ENCODE peak calls at places on chromosomes 5 and 9, in five cellular contexts. V, Z, S, E and O are unnamed samples.

GRCh38 chr9:3736186-3736585 is 210.4 kb upstream of the RFX3 start:
- DNase-seq in E (no peak), S (no peak), V (no peak), Z (no peak), O (no peak)

GRCh38 chr5:172773481-172774469 is 2.8 kb upstream of the DUSP1 start:
- DNase-seq in S (no peak), Z (no peak), V (no peak), E (no peak), O (peak; percentile 32)

GRCh38 chr5:5304361-5305035 is 118.0 kb upstream of the ICE1 start:
- DNase-seq in E (peak; percentile 27), S (no peak), Z (peak; percentile 26), V (no peak), O (peak; percentile 32)

GRCh38 chr5:154221371-154221896 is 30.9 kb downstream of the GALNT10 start:
- DNase-seq in S (no peak), Z (peak; percentile 22), E (no peak), V (peak; percentile 46), O (peak; percentile 39)

GRCh38 chr5:121962943-121963342 is 1.2 kb downstream of the SRFBP1 start:
- DNase-seq in Z (no peak), S (no peak), E (no peak), V (no peak), O (no peak)

GRCh38 chr5:24819841-24820240 is 175.1 kb upstream of the CDH10 start:
- DNase-seq in Z (no peak), V (no peak), S (no peak), E (no peak), O (no peak)

GRCh38 chr9:135507104-135508035 is 6.9 kb downstream of the MRPS2 start:
- DNase-seq in Z (no peak), V (no peak), E (no peak), S (peak; percentile 26), O (no peak)

GRCh38 chr9:136695955-136696354 is 8.7 kb upstream of the AGPAT2 start:
- DNase-seq in S (no peak), V (no peak), Z (no peak), E (no peak), O (no peak)

GRCh38 chr5:115549154-115549553 is 4.6 kb upstream of the FEM1C start:
- DNase-seq in S (peak; percentile 80), V (peak; percentile 26), Z (peak; percentile 93), E (peak; percentile 21), O (peak; percentile 63)

GRCh38 chr5:173953528-173954090 is 35.4 kb upstream of the C5orf47 start:
- DNase-seq in V (no peak), E (peak; percentile 37), S (no peak), Z (no peak), O (no peak)

GRCh38 chr5:124235031-124235562 is 511.3 kb downstream of the ZNF608 start:
- DNase-seq in S (no peak), Z (peak; percentile 10), V (no peak), E (no peak), O (no peak)

GRCh38 chr5:20305463-20305862 is 317.5 kb upstream of the CDH18 start:
- DNase-seq in Z (no peak), E (no peak), V (no peak), S (no peak), O (no peak)

GRCh38 chr9:135079018-135079417 is 8.4 kb upstream of the OLFM1 start:
- DNase-seq in V (no peak), S (peak; percentile 3), Z (no peak), E (no peak), O (no peak)

GRCh38 chr5:473344-474192 is 30.6 kb downstream of the EXOC3 start:
- DNase-seq in V (peak; percentile 47), E (peak; percentile 54), S (no peak), Z (peak; percentile 70), O (peak; percentile 51)

GRCh38 chr5:10303699-10304170 is 4.0 kb downstream of the CMBL start:
- DNase-seq in V (no peak), S (no peak), E (no peak), Z (no peak), O (no peak)

GRCh38 chr5:10307206-10308148 is at the start of gene CMBL:
- DNase-seq in V (no peak), E (peak; percentile 64), S (peak; percentile 80), Z (peak; percentile 88), O (peak; percentile 52)

GRCh38 chr9:98944130-98945074 is 695 bp downstream of the COL15A1 start:
- DNase-seq in Z (peak; percentile 71), S (peak; percentile 70), E (peak; percentile 24), V (no peak), O (peak; percentile 49)

GRCh38 chr9:125547383-125547782 is 159.6 kb downstream of the MAPKAP1 start:
- DNase-seq in V (no peak), Z (peak; percentile 24), S (no peak), E (no peak), O (peak; percentile 73)

GRCh38 chr5:41754857-41755256 is 115.4 kb downstream of the OXCT1 start:
- DNase-seq in E (no peak), S (no peak), Z (no peak), V (no peak), O (no peak)

GRCh38 chr5:137995077-137995746 is 37.7 kb downstream of the FAM13B start:
- DNase-seq in E (peak; percentile 46), V (no peak), S (no peak), Z (no peak), O (no peak)

DNA sequence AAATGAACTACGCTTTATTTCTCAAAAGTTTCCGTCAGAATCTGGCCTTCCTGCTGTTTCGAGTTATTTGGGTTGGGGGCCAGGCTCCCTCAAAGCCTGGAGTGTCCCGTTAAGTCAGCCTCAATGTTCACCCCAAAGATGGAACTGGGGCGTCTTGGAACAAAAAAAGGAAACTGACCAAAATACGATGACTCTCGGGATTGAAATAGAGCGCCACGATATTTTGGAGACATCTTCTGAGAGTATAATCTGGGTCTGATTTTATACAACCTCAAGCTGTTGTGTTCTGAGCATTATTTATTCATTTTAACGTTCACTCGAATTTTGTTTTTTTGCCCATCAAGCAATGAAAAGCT is 28.1 kb downstream of the TLX3 start:
- DNase-seq in V (no peak), E (no peak), S (no peak), Z (no peak), O (no peak)
- H3K4me2 ChIP-seq in V (peak overlapping the region; percentile 50), E (peak overlapping the region; percentile 91), S (peak overlapping the region; percentile 57), Z (peak overlapping the region; percentile 63), O (peak overlapping the region; percentile 71)

GRCh38 chr5:111469293-111469896 is 42.9 kb downstream of the STARD4 start:
- DNase-seq in Z (no peak), E (no peak), S (no peak), V (no peak), O (no peak)

GRCh38 chr5:111469905-111470304 is 42.4 kb downstream of the STARD4 start:
- DNase-seq in Z (no peak), E (no peak), S (no peak), V (no peak), O (no peak)

GRCh38 chr5:111478266-111478665 is 34.1 kb downstream of the STARD4 start:
- DNase-seq in Z (no peak), E (no peak), V (no peak), S (no peak), O (no peak)

GRCh38 chr5:111472096-111472495 is 40.2 kb downstream of the STARD4 start:
- DNase-seq in S (no peak), V (no peak), E (no peak), Z (no peak), O (no peak)

GRCh38 chr5:111472579-111472978 is 39.8 kb downstream of the STARD4 start:
- DNase-seq in S (no peak), V (no peak), Z (no peak), E (no peak), O (no peak)
- H3K4me2 ChIP-seq in S (no peak overlapping the region), V (no peak overlapping the region), Z (no peak overlapping the region), E (no peak overlapping the region), O (no peak overlapping the region)

DNA sequence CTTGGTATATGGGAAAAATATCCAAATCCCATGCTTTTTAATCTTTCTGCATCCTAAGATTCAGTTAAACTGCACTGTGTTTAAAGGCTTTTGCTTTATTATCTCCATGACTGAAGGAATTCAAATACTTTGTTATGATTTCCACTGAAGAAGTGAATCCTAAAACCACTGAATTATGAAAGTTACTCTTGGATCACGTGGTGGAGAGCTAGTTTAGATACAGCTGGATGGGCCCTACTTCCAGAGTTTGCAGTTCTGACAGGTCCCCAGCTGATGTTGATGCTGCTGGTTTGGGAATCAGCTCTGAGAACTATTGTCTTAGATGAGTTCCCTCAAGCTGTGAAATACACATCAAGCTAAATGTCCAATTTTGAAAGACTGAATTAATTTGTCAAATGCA is 5.0 kb downstream of the DAB2 start:
- DNase-seq in Z (no peak), S (no peak), V (no peak), E (no peak), O (no peak)
- H3K4me2 ChIP-seq in Z (no peak overlapping the region), S (no peak overlapping the region), V (no peak overlapping the region), E (no peak overlapping the region), O (no peak overlapping the region)

GRCh38 chr9:93864029-93864428 is 91.1 kb downstream of the BARX1 start:
- DNase-seq in E (no peak), Z (peak; percentile 23), V (no peak), S (no peak), O (no peak)

GRCh38 chr9:93865245-93865644 is 89.9 kb downstream of the BARX1 start:
- DNase-seq in V (no peak), S (no peak), Z (no peak), E (no peak), O (no peak)

GRCh38 chr9:93862877-93863545 is 92.1 kb downstream of the BARX1 start:
- DNase-seq in Z (no peak), S (no peak), V (no peak), E (no peak), O (no peak)

GRCh38 chr9:93864840-93865239 is 90.3 kb downstream of the BARX1 start:
- DNase-seq in S (no peak), E (no peak), V (no peak), Z (no peak), O (no peak)

DNA sequence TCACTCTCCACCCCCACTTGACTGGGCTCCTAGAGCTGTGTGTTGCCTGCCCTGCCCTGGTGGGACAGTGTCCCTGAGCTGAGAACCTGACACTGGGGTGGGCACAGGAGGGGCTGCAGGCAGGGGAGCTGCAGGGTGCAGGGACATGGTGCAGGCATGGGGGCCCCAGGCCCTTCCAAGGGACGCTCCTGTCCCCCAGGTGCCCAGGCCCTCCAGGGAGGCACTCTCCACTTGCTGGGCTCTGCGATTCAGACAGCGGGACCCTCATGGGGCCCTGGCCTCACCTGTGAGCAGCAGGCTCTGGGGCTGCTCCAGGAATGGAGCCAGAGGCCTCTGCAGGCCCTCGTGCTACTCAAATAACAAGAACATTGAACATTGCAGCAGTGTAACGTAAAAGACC is 89.4 kb downstream of the BARX1 start:
- DNase-seq in Z (no peak), S (no peak), E (no peak), V (no peak), O (no peak)
- H3K4me2 ChIP-seq in Z (no peak overlapping the region), S (no peak overlapping the region), E (no peak overlapping the region), V (no peak overlapping the region), O (no peak overlapping the region)

GRCh38 chr9:126626117-126627022 is 12.6 kb downstream of the LMX1B start:
- DNase-seq in E (no peak), V (no peak), Z (peak; percentile 70), S (peak; percentile 58), O (peak; percentile 76)
- H3K4me2 ChIP-seq in E (peak overlapping the region; percentile 78), V (no peak overlapping the region), Z (peak overlapping the region; percentile 87), S (peak overlapping the region; percentile 69), O (peak overlapping the region; percentile 67)